ENCODE peak calls at places on chromosome 3, in seven cellular contexts. One of them, this sample, is unnamed.

GRCh38 chr3:138452491-138452890 is 18.1 kb downstream of the ESYT3 start:
- DNase-seq in upper lobe of left lung: no peak
- DNase-seq in prostate gland: no peak
- DNase-seq in PC-3: no peak
- DNase-seq in esophagus squamous epithelium: no peak
- DNase-seq in endodermal cell: peak; percentile 48
- DNase-seq in CD4-positive, alpha-beta memory T cell: no peak
- DNase-seq in this sample: no peak

GRCh38 chr3:126845910-126846309 is 137.0 kb upstream of the PLXNA1 start:
- DNase-seq in esophagus squamous epithelium: no peak
- DNase-seq in PC-3: no peak
- DNase-seq in CD4-positive, alpha-beta memory T cell: no peak
- DNase-seq in upper lobe of left lung: no peak
- DNase-seq in endodermal cell: peak; percentile 67
- DNase-seq in prostate gland: no peak
- DNase-seq in this sample: no peak

GRCh38 chr3:10950476-10951294 is 41.9 kb upstream of the SLC6A1 start:
- DNase-seq in esophagus squamous epithelium: no peak
- DNase-seq in PC-3: peak; percentile 67
- DNase-seq in CD4-positive, alpha-beta memory T cell: no peak
- DNase-seq in upper lobe of left lung: no peak
- DNase-seq in prostate gland: no peak
- DNase-seq in endodermal cell: peak; percentile 81
- DNase-seq in this sample: no peak

GRCh38 chr3:123068227-123069020 is 1.6 kb downstream of the PDIA5 start:
- DNase-seq in CD4-positive, alpha-beta memory T cell: no peak
- DNase-seq in esophagus squamous epithelium: no peak
- DNase-seq in prostate gland: peak; percentile 40
- DNase-seq in upper lobe of left lung: no peak
- DNase-seq in endodermal cell: peak; percentile 87
- DNase-seq in PC-3: peak; percentile 46
- DNase-seq in this sample: no peak

GRCh38 chr3:28575100-28575747 is 226.6 kb upstream of the AZI2 start:
- DNase-seq in PC-3: no peak
- DNase-seq in endodermal cell: peak; percentile 90
- DNase-seq in upper lobe of left lung: peak; percentile 84
- DNase-seq in prostate gland: peak; percentile 30
- DNase-seq in CD4-positive, alpha-beta memory T cell: no peak
- DNase-seq in esophagus squamous epithelium: no peak
- DNase-seq in this sample: no peak

GRCh38 chr3:113161661-113162060 is 49.7 kb upstream of the BOC start:
- DNase-seq in upper lobe of left lung: no peak
- DNase-seq in prostate gland: no peak
- DNase-seq in CD4-positive, alpha-beta memory T cell: no peak
- DNase-seq in endodermal cell: no peak
- DNase-seq in PC-3: no peak
- DNase-seq in esophagus squamous epithelium: no peak
- DNase-seq in this sample: no peak

GRCh38 chr3:129054605-129055104 is 5.9 kb upstream of the GP9 start:
- DNase-seq in PC-3: no peak
- DNase-seq in CD4-positive, alpha-beta memory T cell: no peak
- DNase-seq in esophagus squamous epithelium: no peak
- DNase-seq in prostate gland: no peak
- DNase-seq in endodermal cell: peak; percentile 43
- DNase-seq in upper lobe of left lung: no peak
- DNase-seq in this sample: no peak

GRCh38 chr3:72481542-72481941 is 366.7 kb downstream of the SHQ1 start:
- DNase-seq in CD4-positive, alpha-beta memory T cell: no peak
- DNase-seq in prostate gland: no peak
- DNase-seq in endodermal cell: no peak
- DNase-seq in upper lobe of left lung: no peak
- DNase-seq in PC-3: no peak
- DNase-seq in esophagus squamous epithelium: no peak
- DNase-seq in this sample: no peak

GRCh38 chr3:38549082-38549481 is 52.9 kb downstream of the EXOG start:
- DNase-seq in esophagus squamous epithelium: no peak
- DNase-seq in CD4-positive, alpha-beta memory T cell: no peak
- DNase-seq in endodermal cell: peak; percentile 38
- DNase-seq in prostate gland: no peak
- DNase-seq in upper lobe of left lung: no peak
- DNase-seq in PC-3: no peak
- DNase-seq in this sample: no peak

GRCh38 chr3:8563146-8563545 is 61.5 kb downstream of the LMCD1 start:
- DNase-seq in prostate gland: no peak
- DNase-seq in endodermal cell: no peak
- DNase-seq in upper lobe of left lung: no peak
- DNase-seq in CD4-positive, alpha-beta memory T cell: no peak
- DNase-seq in PC-3: no peak
- DNase-seq in esophagus squamous epithelium: no peak
- DNase-seq in this sample: no peak

GRCh38 chr3:86887876-86888275 is 103.1 kb downstream of the VGLL3 start:
- DNase-seq in endodermal cell: no peak
- DNase-seq in CD4-positive, alpha-beta memory T cell: no peak
- DNase-seq in PC-3: peak; percentile 69
- DNase-seq in upper lobe of left lung: no peak
- DNase-seq in esophagus squamous epithelium: no peak
- DNase-seq in prostate gland: no peak
- DNase-seq in this sample: no peak

GRCh38 chr3:127452321-127452821 is 138.2 kb downstream of the TPRA1 start:
- DNase-seq in prostate gland: no peak
- DNase-seq in upper lobe of left lung: peak; percentile 39
- DNase-seq in endodermal cell: peak; percentile 53
- DNase-seq in CD4-positive, alpha-beta memory T cell: no peak
- DNase-seq in PC-3: no peak
- DNase-seq in esophagus squamous epithelium: no peak
- DNase-seq in this sample: no peak

GRCh38 chr3:62874398-62875102 is 666 bp downstream of the CADPS start:
- DNase-seq in esophagus squamous epithelium: no peak
- DNase-seq in PC-3: no peak
- DNase-seq in CD4-positive, alpha-beta memory T cell: no peak
- DNase-seq in prostate gland: no peak
- DNase-seq in endodermal cell: no peak
- DNase-seq in upper lobe of left lung: peak; percentile 63
- DNase-seq in this sample: no peak

GRCh38 chr3:123005291-123005690 is 22.3 kb downstream of the SEMA5B start:
- DNase-seq in PC-3: no peak
- DNase-seq in CD4-positive, alpha-beta memory T cell: no peak
- DNase-seq in prostate gland: no peak
- DNase-seq in upper lobe of left lung: no peak
- DNase-seq in endodermal cell: no peak
- DNase-seq in esophagus squamous epithelium: no peak
- DNase-seq in this sample: no peak

GRCh38 chr3:30685267-30685667 is 78.9 kb downstream of the TGFBR2 start:
- DNase-seq in endodermal cell: no peak
- DNase-seq in CD4-positive, alpha-beta memory T cell: no peak
- DNase-seq in prostate gland: no peak
- DNase-seq in PC-3: no peak
- DNase-seq in esophagus squamous epithelium: no peak
- DNase-seq in upper lobe of left lung: no peak
- DNase-seq in this sample: no peak
- H3K4me1 ChIP-seq in endodermal cell: peaks cover 4% of the 10 kb centered on the region
- H3K4me1 ChIP-seq in CD4-positive, alpha-beta memory T cell: peaks cover 91% of the 10 kb centered on the region
- H3K4me1 ChIP-seq in prostate gland: peaks cover 9% of the 10 kb centered on the region
- H3K4me1 ChIP-seq in PC-3: peaks cover 70% of the 10 kb centered on the region
- H3K4me1 ChIP-seq in esophagus squamous epithelium: peaks cover 94% of the 10 kb centered on the region
- H3K4me1 ChIP-seq in upper lobe of left lung: peaks cover 93% of the 10 kb centered on the region
- H3K4me1 ChIP-seq in this sample: peaks cover 93% of the 10 kb centered on the region

GRCh38 chr3:197373096-197373495 is 74.7 kb upstream of the DLG1 start:
- DNase-seq in esophagus squamous epithelium: no peak
- DNase-seq in upper lobe of left lung: no peak
- DNase-seq in PC-3: no peak
- DNase-seq in endodermal cell: no peak
- DNase-seq in CD4-positive, alpha-beta memory T cell: no peak
- DNase-seq in prostate gland: no peak
- DNase-seq in this sample: no peak

GRCh38 chr3:197374951-197375560 is 76.6 kb upstream of the DLG1 start:
- DNase-seq in PC-3: no peak
- DNase-seq in esophagus squamous epithelium: no peak
- DNase-seq in CD4-positive, alpha-beta memory T cell: no peak
- DNase-seq in prostate gland: no peak
- DNase-seq in upper lobe of left lung: no peak
- DNase-seq in endodermal cell: peak; percentile 49
- DNase-seq in this sample: no peak

GRCh38 chr3:197369545-197369944 is 71.1 kb upstream of the DLG1 start:
- DNase-seq in endodermal cell: peak; percentile 17
- DNase-seq in esophagus squamous epithelium: no peak
- DNase-seq in PC-3: no peak
- DNase-seq in CD4-positive, alpha-beta memory T cell: no peak
- DNase-seq in upper lobe of left lung: no peak
- DNase-seq in prostate gland: no peak
- DNase-seq in this sample: no peak

GRCh38 chr3:197371521-197372075 is 73.2 kb upstream of the DLG1 start:
- DNase-seq in endodermal cell: no peak
- DNase-seq in CD4-positive, alpha-beta memory T cell: no peak
- DNase-seq in esophagus squamous epithelium: no peak
- DNase-seq in prostate gland: no peak
- DNase-seq in PC-3: no peak
- DNase-seq in upper lobe of left lung: no peak
- DNase-seq in this sample: no peak

DNA sequence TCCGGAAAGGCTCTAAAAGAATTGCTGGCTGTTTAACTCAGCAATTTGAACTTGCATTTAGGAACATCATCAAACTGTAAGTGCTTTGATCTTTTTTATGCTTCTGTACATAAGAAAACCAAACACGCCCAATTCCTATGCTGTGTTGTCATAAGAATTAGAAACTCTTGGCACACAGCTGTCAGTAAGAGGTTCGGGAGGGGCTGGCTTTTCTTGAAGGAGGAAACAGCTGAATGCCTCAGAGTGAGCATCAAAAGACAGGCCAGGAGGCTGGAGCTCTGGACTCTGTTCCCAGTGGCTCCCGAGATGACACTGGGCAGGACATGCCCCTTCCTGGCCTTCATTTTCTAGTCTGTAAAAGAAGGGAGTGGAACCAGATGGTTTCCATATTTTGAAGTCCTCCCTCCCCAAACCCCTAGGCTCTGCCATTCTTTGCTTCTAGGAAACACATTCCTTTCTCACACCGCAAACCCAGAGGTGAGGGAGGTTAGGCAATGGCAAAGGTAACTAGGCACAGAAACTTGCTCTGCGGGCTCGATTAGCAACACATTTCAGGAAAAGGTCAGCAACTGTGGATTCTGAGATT is 73.8 kb upstream of the DLG1 start:
- DNase-seq in esophagus squamous epithelium: no peak
- DNase-seq in PC-3: peak; percentile 98
- DNase-seq in upper lobe of left lung: no peak
- DNase-seq in prostate gland: peak; percentile 28
- DNase-seq in endodermal cell: no peak
- DNase-seq in CD4-positive, alpha-beta memory T cell: no peak
- DNase-seq in this sample: no peak
- H3K27ac ChIP-seq in esophagus squamous epithelium: peak overlapping the region; percentile 87
- H3K27ac ChIP-seq in PC-3: peak overlapping the region; percentile 90
- H3K27ac ChIP-seq in upper lobe of left lung: peak overlapping the region; percentile 44
- H3K27ac ChIP-seq in prostate gland: no peak overlapping the region
- H3K27ac ChIP-seq in endodermal cell: peak overlapping the region; percentile 37
- H3K27ac ChIP-seq in CD4-positive, alpha-beta memory T cell: no peak overlapping the region
- H3K27ac ChIP-seq in this sample: no peak overlapping the region

GRCh38 chr3:195587406-195587805 is 3.7 kb upstream of the APOD start:
- DNase-seq in esophagus squamous epithelium: no peak
- DNase-seq in endodermal cell: no peak
- DNase-seq in PC-3: no peak
- DNase-seq in prostate gland: no peak
- DNase-seq in upper lobe of left lung: no peak
- DNase-seq in CD4-positive, alpha-beta memory T cell: no peak
- DNase-seq in this sample: no peak

GRCh38 chr3:195584543-195584870 is 767 bp upstream of the APOD start:
- DNase-seq in prostate gland: no peak
- DNase-seq in upper lobe of left lung: no peak
- DNase-seq in PC-3: no peak
- DNase-seq in esophagus squamous epithelium: no peak
- DNase-seq in endodermal cell: no peak
- DNase-seq in CD4-positive, alpha-beta memory T cell: no peak
- DNase-seq in this sample: no peak

GRCh38 chr3:195582947-195583346 is 793 bp downstream of the APOD start:
- DNase-seq in prostate gland: no peak
- DNase-seq in esophagus squamous epithelium: no peak
- DNase-seq in endodermal cell: peak; percentile 77
- DNase-seq in PC-3: no peak
- DNase-seq in CD4-positive, alpha-beta memory T cell: no peak
- DNase-seq in upper lobe of left lung: no peak
- DNase-seq in this sample: no peak

GRCh38 chr3:195580733-195581443 is 2.9 kb downstream of the APOD start:
- DNase-seq in endodermal cell: no peak
- DNase-seq in esophagus squamous epithelium: no peak
- DNase-seq in PC-3: no peak
- DNase-seq in upper lobe of left lung: no peak
- DNase-seq in CD4-positive, alpha-beta memory T cell: no peak
- DNase-seq in prostate gland: no peak
- DNase-seq in this sample: no peak

DNA sequence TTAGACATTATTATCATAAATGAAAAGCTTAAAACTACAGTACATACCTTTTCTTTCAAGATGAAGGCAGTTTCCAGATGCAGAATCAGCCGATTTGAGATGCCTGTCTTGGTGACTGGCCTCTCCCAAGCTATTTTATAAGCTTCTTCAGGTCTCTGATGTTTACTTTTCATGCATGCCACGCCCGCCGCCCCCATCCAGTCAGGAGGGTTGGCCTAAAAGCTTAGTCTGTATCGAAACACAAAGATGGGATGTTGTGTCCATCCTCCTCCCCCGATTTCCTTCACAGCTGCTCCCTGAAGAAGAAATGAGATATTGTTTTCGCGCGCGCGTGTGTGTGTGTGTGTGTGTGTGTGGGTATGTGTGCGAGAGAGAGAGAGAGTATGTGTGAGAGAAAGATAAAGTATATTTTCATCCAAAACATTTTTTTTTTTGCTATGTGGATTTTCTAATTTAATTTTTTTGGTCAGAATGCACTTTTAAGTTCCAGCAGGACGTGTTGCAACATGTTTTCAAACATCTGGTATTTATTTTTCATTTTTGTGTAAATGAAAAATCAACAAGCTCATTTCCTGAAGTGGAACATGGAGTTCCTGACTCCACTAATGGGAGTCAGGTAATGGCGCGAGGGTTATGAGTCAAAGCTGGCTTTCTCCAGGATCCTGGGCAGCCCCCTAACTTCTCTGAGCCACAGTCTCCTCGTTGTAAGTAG is at the start of gene APOD:
- DNase-seq in CD4-positive, alpha-beta memory T cell: no peak
- DNase-seq in endodermal cell: no peak
- DNase-seq in esophagus squamous epithelium: no peak
- DNase-seq in upper lobe of left lung: peak; percentile 41
- DNase-seq in PC-3: peak; percentile 50
- DNase-seq in prostate gland: peak; percentile 57
- DNase-seq in this sample: no peak
- H3K4me3 ChIP-seq in CD4-positive, alpha-beta memory T cell: no peak within 1 kb of the TSS
- H3K4me3 ChIP-seq in endodermal cell: no peak within 1 kb of the TSS
- H3K4me3 ChIP-seq in esophagus squamous epithelium: peak within 1 kb of the TSS; percentile 35
- H3K4me3 ChIP-seq in upper lobe of left lung: peak within 1 kb of the TSS; percentile 26
- H3K4me3 ChIP-seq in PC-3: no peak within 1 kb of the TSS
- H3K4me3 ChIP-seq in prostate gland: no peak within 1 kb of the TSS
- H3K4me3 ChIP-seq in this sample: no peak within 1 kb of the TSS

DNA sequence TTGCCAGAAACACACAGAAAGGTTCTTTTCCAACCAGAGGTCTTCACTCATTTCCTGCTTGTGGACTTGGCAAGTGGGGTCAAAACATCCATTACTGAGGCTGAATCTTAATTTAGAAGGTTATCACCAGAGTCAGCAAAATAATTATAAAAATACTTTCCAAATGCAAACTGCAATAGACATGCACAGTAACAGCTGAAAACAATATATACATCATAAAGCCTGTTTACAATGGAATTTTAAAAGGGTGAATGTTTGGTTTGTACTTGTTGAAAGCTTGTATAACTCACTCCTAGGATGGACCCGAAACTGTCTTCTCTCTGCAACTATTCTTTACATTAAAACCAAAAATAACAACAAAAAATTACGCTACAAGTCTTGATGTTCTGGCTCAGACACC is 625.5 kb upstream of the TBL1XR1 start:
- DNase-seq in endodermal cell: no peak
- DNase-seq in upper lobe of left lung: no peak
- DNase-seq in esophagus squamous epithelium: no peak
- DNase-seq in PC-3: no peak
- DNase-seq in CD4-positive, alpha-beta memory T cell: no peak
- DNase-seq in prostate gland: no peak
- DNase-seq in this sample: no peak
- H3K4me1 ChIP-seq in endodermal cell: no peaks in the 10 kb centered on the region
- H3K4me1 ChIP-seq in upper lobe of left lung: peaks cover 38% of the 10 kb centered on the region
- H3K4me1 ChIP-seq in esophagus squamous epithelium: peaks cover 43% of the 10 kb centered on the region
- H3K4me1 ChIP-seq in PC-3: peaks cover 39% of the 10 kb centered on the region
- H3K4me1 ChIP-seq in CD4-positive, alpha-beta memory T cell: no peaks in the 10 kb centered on the region
- H3K4me1 ChIP-seq in prostate gland: no peaks in the 10 kb centered on the region
- H3K4me1 ChIP-seq in this sample: no peaks in the 10 kb centered on the region

This sample was measured in CD8-positive, alpha-beta memory T cell.